ENCODE peak calls at places on chromosomes 5 and 9, in four cellular contexts. One of them, this sample, is unnamed.
A peak's percentile ranks its signal among the peaks of the same experiment; 100 is the strongest.

GRCh38 chr5:98443916-98444315 is 329.5 kb upstream of the RGMB start:
- DNase-seq in IMR-90: no peak
- DNase-seq in kidney epithelial cell: no peak
- DNase-seq in hepatocyte: no peak
- DNase-seq in this sample: no peak

GRCh38 chr9:1869843-1870242 is 145.3 kb upstream of the SMARCA2 start:
- DNase-seq in IMR-90: no peak
- DNase-seq in kidney epithelial cell: no peak
- DNase-seq in hepatocyte: peak; percentile 23
- DNase-seq in this sample: peak; percentile 66

GRCh38 chr5:6781711-6782110 is 68.5 kb downstream of the TENT4A start:
- DNase-seq in IMR-90: peak; percentile 39
- DNase-seq in kidney epithelial cell: peak; percentile 42
- DNase-seq in hepatocyte: no peak
- DNase-seq in this sample: no peak

GRCh38 chr9:96020822-96021615 is 145.5 kb downstream of the ERCC6L2 start:
- DNase-seq in IMR-90: no peak
- DNase-seq in kidney epithelial cell: no peak
- DNase-seq in hepatocyte: peak; percentile 50
- DNase-seq in this sample: no peak

GRCh38 chr9:72509635-72510034 is 11.8 kb upstream of the TMC1 start:
- DNase-seq in IMR-90: peak; percentile 51
- DNase-seq in kidney epithelial cell: no peak
- DNase-seq in hepatocyte: no peak
- DNase-seq in this sample: peak; percentile 51

GRCh38 chr9:105053209-105053652 is 125.3 kb upstream of the ABCA1 start:
- DNase-seq in IMR-90: peak; percentile 94
- DNase-seq in kidney epithelial cell: peak; percentile 87
- DNase-seq in hepatocyte: peak; percentile 56
- DNase-seq in this sample: peak; percentile 25

GRCh38 chr5:39476466-39477215 is 51.9 kb upstream of the DAB2 start:
- DNase-seq in IMR-90: peak; percentile 86
- DNase-seq in kidney epithelial cell: no peak
- DNase-seq in hepatocyte: no peak
- DNase-seq in this sample: no peak

GRCh38 chr5:179162351-179163235 is 102.4 kb downstream of the ZNF354C start:
- DNase-seq in IMR-90: no peak
- DNase-seq in kidney epithelial cell: no peak
- DNase-seq in hepatocyte: no peak
- DNase-seq in this sample: no peak

GRCh38 chr9:75471549-75472114 is 383.3 kb downstream of the OSTF1 start:
- DNase-seq in IMR-90: no peak
- DNase-seq in kidney epithelial cell: no peak
- DNase-seq in hepatocyte: no peak
- DNase-seq in this sample: no peak

GRCh38 chr9:116417464-116417863 is 263.9 kb downstream of the PAPPA start:
- DNase-seq in IMR-90: no peak
- DNase-seq in kidney epithelial cell: peak; percentile 96
- DNase-seq in hepatocyte: no peak
- DNase-seq in this sample: no peak

GRCh38 chr9:136674786-136675349 is 12.2 kb downstream of the EGFL7 start:
- DNase-seq in IMR-90: no peak
- DNase-seq in kidney epithelial cell: no peak
- DNase-seq in hepatocyte: peak; percentile 79
- DNase-seq in this sample: no peak

GRCh38 chr5:126471875-126472537 is 48.8 kb downstream of the GRAMD2B start:
- DNase-seq in IMR-90: peak; percentile 88
- DNase-seq in kidney epithelial cell: peak; percentile 59
- DNase-seq in hepatocyte: peak; percentile 44
- DNase-seq in this sample: no peak
- H3K4me3 ChIP-seq in IMR-90: no peak overlapping the region
- H3K4me3 ChIP-seq in kidney epithelial cell: no peak overlapping the region
- H3K4me3 ChIP-seq in hepatocyte: no peak overlapping the region
- H3K4me3 ChIP-seq in this sample: no peak overlapping the region

GRCh38 chr5:163565931-163566608 is 60.7 kb downstream of the MAT2B start:
- DNase-seq in IMR-90: peak; percentile 36
- DNase-seq in kidney epithelial cell: no peak
- DNase-seq in hepatocyte: peak; percentile 40
- DNase-seq in this sample: no peak
- TF ChIP-seq CTCF in IMR-90: no peak
- TF ChIP-seq CTCF in kidney epithelial cell: no peak
- TF ChIP-seq CTCF in hepatocyte: peak; percentile 24
- TF ChIP-seq CTCF in this sample: no peak

GRCh38 chr9:124764774-124765438 is 6.2 kb downstream of the NR6A1 start:
- DNase-seq in IMR-90: no peak
- DNase-seq in kidney epithelial cell: no peak
- DNase-seq in hepatocyte: no peak
- DNase-seq in this sample: no peak
- H3K4me3 ChIP-seq in IMR-90: no peak overlapping the region
- H3K4me3 ChIP-seq in kidney epithelial cell: no peak overlapping the region
- H3K4me3 ChIP-seq in hepatocyte: no peak overlapping the region
- H3K4me3 ChIP-seq in this sample: no peak overlapping the region

GRCh38 chr9:30771278-30771677 is 1613.2 kb upstream of the ACO1 start:
- DNase-seq in IMR-90: no peak
- DNase-seq in kidney epithelial cell: no peak
- DNase-seq in hepatocyte: no peak
- DNase-seq in this sample: no peak

GRCh38 chr9:30773427-30773826 is 1611.0 kb upstream of the ACO1 start:
- DNase-seq in IMR-90: no peak
- DNase-seq in kidney epithelial cell: no peak
- DNase-seq in hepatocyte: no peak
- DNase-seq in this sample: no peak

GRCh38 chr9:30775236-30775635 is 1609.2 kb upstream of the ACO1 start:
- DNase-seq in IMR-90: no peak
- DNase-seq in kidney epithelial cell: no peak
- DNase-seq in hepatocyte: no peak
- DNase-seq in this sample: no peak

GRCh38 chr9:30774326-30774725 is 1610.1 kb upstream of the ACO1 start:
- DNase-seq in IMR-90: no peak
- DNase-seq in kidney epithelial cell: no peak
- DNase-seq in hepatocyte: no peak
- DNase-seq in this sample: no peak
- TF ChIP-seq CTCF in IMR-90: no peak
- TF ChIP-seq CTCF in kidney epithelial cell: peak; percentile 22
- TF ChIP-seq CTCF in hepatocyte: peak; percentile 3
- TF ChIP-seq CTCF in this sample: no peak

DNA sequence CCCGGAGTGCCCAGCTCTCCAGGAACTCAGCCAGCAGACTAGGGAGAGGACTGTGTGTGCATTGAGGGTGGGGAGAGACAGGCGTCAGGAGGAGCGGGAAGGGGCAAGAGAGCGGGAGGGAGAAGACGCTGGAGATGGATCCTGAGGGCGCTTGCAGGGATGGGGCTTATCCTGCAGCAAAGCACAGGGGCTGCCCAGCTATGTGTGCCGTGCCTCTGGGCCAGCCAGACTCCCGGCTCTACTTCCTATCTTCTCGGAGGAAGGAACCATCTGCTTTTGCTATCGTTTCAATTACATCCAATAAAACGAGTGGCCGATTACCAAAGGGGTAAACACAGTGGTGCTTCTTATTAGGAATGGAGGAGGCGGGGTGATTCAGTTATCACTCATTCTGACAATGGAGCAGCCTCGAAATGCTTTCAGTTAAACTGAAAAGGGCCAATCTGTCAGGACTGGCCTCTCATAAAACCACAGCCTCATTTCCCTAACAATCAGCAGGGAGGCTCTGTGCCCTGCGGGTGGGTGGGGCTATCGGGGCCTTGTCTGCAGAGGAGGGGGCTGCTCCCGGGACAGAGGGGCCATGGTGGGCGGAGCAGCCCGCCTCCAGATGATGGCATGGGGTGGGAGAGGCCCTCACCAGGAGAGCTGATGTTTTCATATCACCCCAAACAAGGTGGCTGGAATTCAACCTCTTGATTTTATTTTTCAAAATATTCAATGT is 168.2 kb downstream of the DAB2IP start:
- DNase-seq in IMR-90: peak; percentile 63
- DNase-seq in kidney epithelial cell: no peak
- DNase-seq in hepatocyte: no peak
- DNase-seq in this sample: no peak
- H3K4me3 ChIP-seq in IMR-90: peak overlapping the region; percentile 2
- H3K4me3 ChIP-seq in kidney epithelial cell: no peak overlapping the region
- H3K4me3 ChIP-seq in hepatocyte: no peak overlapping the region
- H3K4me3 ChIP-seq in this sample: no peak overlapping the region

GRCh38 chr5:118597448-118597847 is 390.9 kb downstream of the DTWD2 start:
- DNase-seq in IMR-90: no peak
- DNase-seq in kidney epithelial cell: no peak
- DNase-seq in hepatocyte: no peak
- DNase-seq in this sample: no peak

GRCh38 chr5:118596255-118596654 is 392.1 kb downstream of the DTWD2 start:
- DNase-seq in IMR-90: no peak
- DNase-seq in kidney epithelial cell: no peak
- DNase-seq in hepatocyte: no peak
- DNase-seq in this sample: no peak

GRCh38 chr5:118590806-118591205 is 397.5 kb downstream of the DTWD2 start:
- DNase-seq in IMR-90: no peak
- DNase-seq in kidney epithelial cell: no peak
- DNase-seq in hepatocyte: no peak
- DNase-seq in this sample: no peak

GRCh38 chr5:118592234-118592633 is 396.1 kb downstream of the DTWD2 start:
- DNase-seq in IMR-90: no peak
- DNase-seq in kidney epithelial cell: no peak
- DNase-seq in hepatocyte: no peak
- DNase-seq in this sample: no peak

GRCh38 chr5:118592678-118593328 is 395.5 kb downstream of the DTWD2 start:
- DNase-seq in IMR-90: no peak
- DNase-seq in kidney epithelial cell: no peak
- DNase-seq in hepatocyte: no peak
- DNase-seq in this sample: no peak
- TF ChIP-seq CTCF in IMR-90: no peak
- TF ChIP-seq CTCF in kidney epithelial cell: peak; percentile 30
- TF ChIP-seq CTCF in hepatocyte: no peak
- TF ChIP-seq CTCF in this sample: peak; percentile 52

DNA sequence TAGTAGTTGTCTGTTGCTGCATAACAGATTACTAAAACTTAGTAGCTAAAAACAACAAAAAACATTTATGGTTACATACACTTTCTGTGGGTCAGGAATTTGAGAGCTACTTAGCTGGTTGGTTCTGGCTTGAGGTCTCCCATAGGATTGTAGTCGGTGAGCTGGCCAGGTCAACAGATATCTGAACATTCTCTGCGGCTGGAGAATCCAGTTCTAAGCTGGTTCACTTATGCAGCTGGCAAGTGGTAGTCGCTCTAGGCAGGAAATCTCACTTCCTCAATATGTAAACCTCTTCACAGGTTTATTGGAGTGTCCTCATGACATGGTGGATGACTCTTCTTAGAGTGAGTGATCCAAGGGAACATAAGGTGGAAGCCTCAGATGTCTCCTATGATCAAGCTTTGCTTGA is 65.7 kb upstream of the TNFAIP8 start:
- DNase-seq in IMR-90: peak; percentile 18
- DNase-seq in kidney epithelial cell: no peak
- DNase-seq in hepatocyte: no peak
- DNase-seq in this sample: peak; percentile 79
- H3K4me3 ChIP-seq in IMR-90: no peak overlapping the region
- H3K4me3 ChIP-seq in kidney epithelial cell: no peak overlapping the region
- H3K4me3 ChIP-seq in hepatocyte: no peak overlapping the region
- H3K4me3 ChIP-seq in this sample: peak overlapping the region; percentile 58

DNA sequence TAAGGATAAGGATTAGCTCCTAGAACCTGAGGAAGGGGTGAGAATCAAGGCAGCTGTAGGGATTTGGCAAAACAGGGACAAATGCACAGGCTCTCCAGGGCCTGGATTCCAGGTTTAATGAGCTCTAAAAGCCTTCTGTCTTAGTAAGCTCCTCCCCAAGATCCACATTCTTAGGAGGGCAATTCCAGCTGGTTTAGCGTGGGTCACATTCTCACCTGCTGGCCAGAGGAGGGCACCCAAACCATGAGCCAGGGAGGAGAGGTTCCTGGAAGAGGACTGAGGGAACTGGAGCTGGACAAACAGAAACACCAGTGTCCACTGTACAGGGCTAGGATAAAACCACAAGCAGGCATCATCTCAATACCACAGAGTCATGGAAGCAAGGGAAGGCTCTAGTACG is 480.0 kb downstream of the CCDC171 start:
- DNase-seq in IMR-90: peak; percentile 49
- DNase-seq in kidney epithelial cell: no peak
- DNase-seq in hepatocyte: no peak
- DNase-seq in this sample: no peak
- TF ChIP-seq CTCF in IMR-90: peak; percentile 41
- TF ChIP-seq CTCF in kidney epithelial cell: peak; percentile 45
- TF ChIP-seq CTCF in hepatocyte: no peak
- TF ChIP-seq CTCF in this sample: no peak

DNA sequence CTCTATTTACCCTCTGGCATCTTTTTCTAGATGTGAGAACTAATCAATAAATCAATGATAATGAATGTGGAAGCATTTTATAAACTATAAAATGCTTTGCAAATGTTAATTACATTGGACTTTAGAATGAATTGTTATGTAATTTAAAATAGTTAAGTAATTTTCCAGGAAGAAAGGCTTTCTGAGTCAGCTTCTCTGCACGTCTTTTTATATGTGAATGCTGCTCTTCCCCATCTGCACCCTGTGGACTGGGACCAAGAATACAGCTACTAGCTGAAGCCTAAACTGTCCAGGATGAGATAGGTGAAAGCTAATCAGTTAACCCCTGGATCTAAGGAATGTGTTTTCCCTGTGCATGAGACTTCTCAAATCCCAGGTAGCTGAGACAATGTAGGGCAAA is 292.9 kb downstream of the NR3C1 start:
- DNase-seq in IMR-90: peak; percentile 18
- DNase-seq in kidney epithelial cell: no peak
- DNase-seq in hepatocyte: no peak
- DNase-seq in this sample: no peak
- H3K4me3 ChIP-seq in IMR-90: no peak overlapping the region
- H3K4me3 ChIP-seq in kidney epithelial cell: no peak overlapping the region
- H3K4me3 ChIP-seq in hepatocyte: no peak overlapping the region
- H3K4me3 ChIP-seq in this sample: no peak overlapping the region

DNA sequence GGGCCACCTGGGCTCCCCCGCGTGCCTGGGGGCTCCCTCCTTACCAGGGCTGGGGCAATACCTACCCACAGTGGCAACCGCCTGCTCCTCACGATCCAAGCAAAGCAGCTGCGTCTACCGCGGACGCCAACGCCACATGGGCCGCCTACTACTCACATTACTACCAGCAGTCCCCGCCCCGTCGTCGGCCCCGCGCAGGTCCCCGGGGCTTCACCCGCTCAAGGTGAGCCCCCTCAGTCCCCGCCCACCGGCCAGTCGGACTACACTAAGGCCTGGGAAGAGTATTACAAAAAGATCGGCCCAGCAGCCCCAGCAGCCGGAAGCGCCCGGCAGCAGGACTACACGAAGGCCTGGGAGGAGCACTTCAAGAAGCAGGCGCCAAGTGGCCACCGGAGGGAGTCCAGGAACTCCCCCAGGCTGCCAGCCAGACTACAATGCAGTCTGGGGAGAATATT is 106.0 kb upstream of the MTAP start:
- DNase-seq in IMR-90: no peak
- DNase-seq in kidney epithelial cell: no peak
- DNase-seq in hepatocyte: no peak
- DNase-seq in this sample: no peak
- TF ChIP-seq CTCF in IMR-90: peak; percentile 18
- TF ChIP-seq CTCF in kidney epithelial cell: peak; percentile 9
- TF ChIP-seq CTCF in hepatocyte: no peak
- TF ChIP-seq CTCF in this sample: no peak

This sample was measured in GM12864.